ENCODE peak calls at places on chromosome 2, in five cellular contexts. One of them, this sample, is unnamed.

GRCh38 chr2:40432916-40433315 is 19.0 kb downstream of the SLC8A1 start:
- DNase-seq in H9: no peak
- DNase-seq in Daoy: no peak
- DNase-seq in CD4-positive, alpha-beta T cell: no peak
- DNase-seq in pancreas: no peak
- DNase-seq in this sample: no peak

GRCh38 chr2:71586471-71586870 is 133.1 kb downstream of the DYSF start:
- DNase-seq in H9: no peak
- DNase-seq in pancreas: no peak
- DNase-seq in CD4-positive, alpha-beta T cell: no peak
- DNase-seq in Daoy: no peak
- DNase-seq in this sample: no peak

GRCh38 chr2:233817305-233817980 is 36.9 kb downstream of the HJURP start:
- DNase-seq in Daoy: peak
- DNase-seq in CD4-positive, alpha-beta T cell: no peak
- DNase-seq in pancreas: peak
- DNase-seq in H9: no peak
- DNase-seq in this sample: no peak

GRCh38 chr2:147632193-147632592 is 212.6 kb upstream of the ACVR2A start:
- DNase-seq in H9: no peak
- DNase-seq in Daoy: no peak
- DNase-seq in CD4-positive, alpha-beta T cell: no peak
- DNase-seq in pancreas: no peak
- DNase-seq in this sample: no peak

GRCh38 chr2:227238242-227239237 is 74.1 kb downstream of the COL4A3 start:
- DNase-seq in Daoy: peak
- DNase-seq in CD4-positive, alpha-beta T cell: peak
- DNase-seq in H9: peak
- DNase-seq in pancreas: peak
- DNase-seq in this sample: peak

GRCh38 chr2:215447673-215448081 is 11.8 kb upstream of the FN1 start:
- DNase-seq in CD4-positive, alpha-beta T cell: no peak
- DNase-seq in H9: no peak
- DNase-seq in pancreas: no peak
- DNase-seq in Daoy: no peak
- DNase-seq in this sample: no peak

GRCh38 chr2:12714391-12715221 is 2.1 kb upstream of the TRIB2 start:
- DNase-seq in CD4-positive, alpha-beta T cell: no peak
- DNase-seq in Daoy: peak
- DNase-seq in pancreas: no peak
- DNase-seq in H9: no peak
- DNase-seq in this sample: no peak

GRCh38 chr2:38572167-38572566 is 30.6 kb downstream of the HNRNPLL start:
- DNase-seq in Daoy: no peak
- DNase-seq in H9: no peak
- DNase-seq in pancreas: no peak
- DNase-seq in CD4-positive, alpha-beta T cell: no peak
- DNase-seq in this sample: no peak

GRCh38 chr2:128495996-128496547 is 177.4 kb upstream of the HS6ST1 start:
- DNase-seq in pancreas: no peak
- DNase-seq in H9: no peak
- DNase-seq in CD4-positive, alpha-beta T cell: no peak
- DNase-seq in Daoy: no peak
- DNase-seq in this sample: no peak

This sample was measured in posterior cingulate gyrus.